ENCODE peak calls at places on chromosomes 13 and 19, in seven cellular contexts. C is CD4-positive, alpha-beta T cell; H is colonic mucosa; E is brain microvascular endothelial cell; R is heart left ventricle; U is pancreas; Z is IMR-90. V is an unnamed sample.
A peak's percentile ranks its signal among the peaks of the same experiment; 100 is the strongest.

GRCh38 chr19:34482380-34483250 is 1.1 kb downstream of the WTIP start:
- DNase-seq in C (no peak), H (no peak), E (no peak), R (no peak), U (peak; percentile 68), Z (peak; percentile 37), V (no peak)

GRCh38 chr13:21463424-21463823 is 4.3 kb upstream of the ZDHHC20 start:
- DNase-seq in C (no peak), H (no peak), E (no peak), R (no peak), U (no peak), Z (no peak), V (no peak)

GRCh38 chr19:2719910-2720776 is 1.0 kb downstream of the DIRAS1 start:
- DNase-seq in C (no peak), H (no peak), E (peak; percentile 5), R (no peak), U (peak; percentile 62), Z (peak; percentile 40), V (no peak)

GRCh38 chr13:97250560-97250959 is 28.4 kb downstream of the MBNL2 start:
- DNase-seq in C (no peak), H (no peak), E (no peak), R (no peak), U (no peak), Z (no peak), V (no peak)

GRCh38 chr19:48836089-48837017 is at the start of gene HSD17B14:
- DNase-seq in C (no peak), H (no peak), E (peak; percentile 11), R (no peak), U (peak; percentile 62), Z (no peak), V (no peak)

GRCh38 chr19:18666304-18666703 is 17.2 kb upstream of the CRTC1 start:
- DNase-seq in C (no peak), H (no peak), E (no peak), R (no peak), U (no peak), Z (no peak), V (no peak)

GRCh38 chr19:2952953-2953481 is 8.2 kb upstream of the ZNF77 start:
- DNase-seq in C (no peak), H (peak; percentile 83), E (no peak), R (no peak), U (no peak), Z (no peak), V (peak; percentile 72)

GRCh38 chr19:6498294-6499036 is 3.6 kb downstream of the TUBB4A start:
- DNase-seq in C (no peak), H (no peak), E (no peak), R (no peak), U (no peak), Z (no peak), V (no peak)

GRCh38 chr19:2863818-2864217 is 3.3 kb upstream of the ZNF556 start:
- DNase-seq in C (no peak), H (no peak), E (no peak), R (no peak), U (no peak), Z (no peak), V (no peak)

GRCh38 chr13:42001580-42001979 is 40.7 kb upstream of the VWA8 start:
- DNase-seq in C (no peak), H (no peak), E (peak; percentile 76), R (no peak), U (no peak), Z (peak; percentile 93), V (peak; percentile 57)

GRCh38 chr19:11264452-11265176 is 2.3 kb upstream of the DOCK6 start:
- DNase-seq in C (no peak), H (peak; percentile 92), E (no peak), R (peak; percentile 74), U (no peak), Z (no peak), V (peak; percentile 89)

GRCh38 chr13:111271186-111271698 is 49.2 kb upstream of the TEX29 start:
- DNase-seq in C (no peak), H (no peak), E (no peak), R (no peak), U (no peak), Z (no peak), V (peak; percentile 7)

GRCh38 chr19:10861118-10861651 is 10.2 kb upstream of the CARM1 start:
- DNase-seq in C (no peak), H (peak; percentile 49), E (peak; percentile 45), R (peak; percentile 58), U (no peak), Z (no peak), V (no peak)

GRCh38 chr13:70541451-70541850 is 433.2 kb upstream of the KLHL1 start:
- DNase-seq in C (no peak), H (no peak), E (no peak), R (no peak), U (no peak), Z (no peak), V (no peak)

GRCh38 chr13:112820318-112820717 is 130.5 kb downstream of the ATP11A start:
- DNase-seq in C (no peak), H (no peak), E (no peak), R (no peak), U (no peak), Z (no peak), V (no peak)

GRCh38 chr13:43472980-43473379 is 313.8 kb downstream of the ENOX1 start:
- DNase-seq in C (no peak), H (no peak), E (no peak), R (no peak), U (no peak), Z (no peak), V (no peak)

GRCh38 chr13:43328907-43329306 is 305.5 kb downstream of the DNAJC15 start:
- DNase-seq in C (no peak), H (no peak), E (no peak), R (no peak), U (no peak), Z (no peak), V (no peak)

GRCh38 chr13:51958217-51958547 is 53.1 kb downstream of the ATP7B start:
- DNase-seq in C (no peak), H (peak; percentile 78), E (no peak), R (no peak), U (no peak), Z (no peak), V (no peak)

GRCh38 chr13:29921542-29921941 is 71.1 kb upstream of the UBL3 start:
- DNase-seq in C (no peak), H (no peak), E (no peak), R (no peak), U (no peak), Z (no peak), V (no peak)

GRCh38 chr19:21023901-21024300 is 3.4 kb downstream of the ZNF430 start:
- DNase-seq in C (no peak), H (no peak), E (peak; percentile 18), R (no peak), U (no peak), Z (peak; percentile 65), V (no peak)

GRCh38 chr19:4568884-4569283 is 9.4 kb upstream of the SEMA6B start:
- DNase-seq in C (no peak), H (no peak), E (no peak), R (no peak), U (no peak), Z (no peak), V (no peak)

DNA sequence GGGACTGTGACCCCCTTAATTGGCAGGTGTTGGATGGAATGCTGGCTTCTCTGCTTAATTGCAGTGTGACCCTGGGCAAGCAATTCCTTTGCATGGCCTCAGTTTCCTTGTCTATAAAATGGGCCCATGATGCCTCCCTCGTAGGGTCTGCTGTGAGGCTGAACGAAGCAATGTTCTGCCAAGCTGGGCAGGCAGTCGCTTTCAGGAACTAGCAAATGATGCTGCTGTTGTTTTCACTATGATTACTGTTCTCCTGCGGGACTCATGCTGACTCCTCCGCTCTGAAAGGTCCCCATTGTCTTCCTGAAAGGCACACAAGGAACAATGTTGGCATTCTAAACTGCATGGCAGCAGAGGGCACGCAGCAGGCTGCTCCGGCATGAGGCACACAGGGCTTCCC is 6.8 kb downstream of the BICRA start:
- DNase-seq in C (no peak), H (no peak), E (no peak), R (no peak), U (no peak), Z (no peak), V (no peak)
- H3K27ac ChIP-seq in C (no peak overlapping the region), H (no peak overlapping the region), E (no peak overlapping the region), R (no peak overlapping the region), U (no peak overlapping the region), Z (no peak overlapping the region), V (no peak overlapping the region)

GRCh38 chr19:41352609-41353465 is 885 bp downstream of the TGFB1 start:
- DNase-seq in C (peak; percentile 62), H (peak; percentile 73), E (peak; percentile 17), R (peak; percentile 87), U (peak; percentile 85), Z (peak; percentile 44), V (peak; percentile 65)
- TF ChIP-seq CTCF in C (peak; percentile 68), H (peak; percentile 31), E (peak; percentile 77), R (peak; percentile 42), U (peak; percentile 20), Z (peak; percentile 55), V (peak; percentile 3)

GRCh38 chr19:936175-936546 is 10.3 kb downstream of the ARID3A start:
- DNase-seq in C (no peak), H (no peak), E (no peak), R (no peak), U (no peak), Z (no peak), V (no peak)

GRCh38 chr19:932647-933552 is 7.1 kb downstream of the ARID3A start:
- DNase-seq in C (peak; percentile 29), H (peak; percentile 61), E (peak; percentile 70), R (peak; percentile 88), U (no peak), Z (peak; percentile 94), V (no peak)

GRCh38 chr19:934865-935422 is 9.1 kb downstream of the ARID3A start:
- DNase-seq in C (no peak), H (peak; percentile 88), E (no peak), R (peak; percentile 93), U (peak; percentile 96), Z (peak; percentile 49), V (peak; percentile 91)

GRCh38 chr19:933553-933882 is 7.7 kb downstream of the ARID3A start:
- DNase-seq in C (no peak), H (no peak), E (no peak), R (no peak), U (no peak), Z (no peak), V (no peak)

DNA sequence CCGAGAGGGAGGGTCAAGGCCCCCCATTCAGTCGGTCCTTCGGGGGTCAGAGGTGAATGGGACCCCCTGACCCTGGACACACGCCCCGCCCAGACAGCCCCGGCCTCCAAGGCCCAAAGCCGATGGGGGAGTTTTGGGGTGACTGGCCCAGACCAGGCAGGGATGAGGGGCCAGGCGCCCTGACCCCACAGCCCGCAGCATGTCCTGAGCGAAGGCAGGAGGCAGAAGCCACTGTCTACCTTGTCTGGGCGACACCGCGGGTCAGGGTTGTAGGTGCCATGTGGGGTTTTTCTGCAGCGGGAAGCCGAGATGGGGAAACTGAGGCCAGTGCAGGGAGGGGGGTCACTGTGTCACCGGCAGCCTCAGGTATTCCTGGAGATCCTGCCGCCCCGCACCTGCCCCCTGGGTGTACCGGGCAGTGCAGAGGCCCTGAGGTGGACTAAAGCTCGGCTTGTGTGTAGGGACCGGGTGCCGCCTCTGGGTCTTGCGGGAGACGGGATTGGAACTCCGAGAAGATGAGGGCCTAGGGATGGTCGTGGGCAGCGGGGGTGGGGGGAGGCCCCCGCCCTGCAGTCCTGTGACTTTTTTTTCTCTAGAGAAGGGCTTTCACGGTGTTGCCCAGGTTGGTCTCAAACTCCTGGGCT is 8.5 kb downstream of the ARID3A start:
- DNase-seq in C (no peak), H (no peak), E (no peak), R (no peak), U (no peak), Z (no peak), V (no peak)
- H3K27ac ChIP-seq in C (no peak overlapping the region), H (peak overlapping the region; percentile 41), E (no peak overlapping the region), R (peak overlapping the region; percentile 78), U (peak overlapping the region; percentile 73), Z (peak overlapping the region; percentile 97), V (peak overlapping the region; percentile 80)

GRCh38 chr13:76764429-76764828 is 121.8 kb downstream of the KCTD12 start:
- DNase-seq in C (no peak), H (peak; percentile 36), E (peak; percentile 46), R (peak; percentile 63), U (no peak), Z (peak; percentile 10), V (peak; percentile 69)
- TF ChIP-seq CTCF in C (no peak), H (no peak), E (no peak), R (no peak), U (no peak), Z (no peak), V (no peak)